ENCODE peak calls at places on chromosome 3, in nine cellular contexts. I is HEK293T, Q is OCI-LY7, S is cardiac fibroblast, B is ACHN, T is brain microvascular endothelial cell, K is Daoy, O is thoracic aorta, M is GM04503. H is an unnamed sample.

GRCh38 chr3:90092994-90093393 is 985.6 kb downstream of the EPHA3 start:
- DNase-seq in I (peak), M (no peak), K (no peak), Q (peak), O (no peak), T (peak), S (peak), B (peak), H (no peak)

GRCh38 chr3:194910414-194910979 is 224.8 kb downstream of the FAM43A start:
- DNase-seq in S (no peak), K (no peak), O (no peak), M (no peak), B (no peak), Q (peak), I (no peak), T (no peak), H (no peak)

GRCh38 chr3:127652246-127652995 is 20.3 kb upstream of the ABTB1 start:
- DNase-seq in B (peak), S (peak), I (peak), O (no peak), K (peak), M (no peak), Q (peak), T (peak), H (peak)

GRCh38 chr3:169458752-169459151 is 204.8 kb downstream of the MECOM start:
- DNase-seq in B (no peak), K (no peak), S (no peak), Q (no peak), T (no peak), I (no peak), O (no peak), M (no peak), H (no peak)

GRCh38 chr3:79587150-79587549 is 180.6 kb downstream of the ROBO1 start:
- DNase-seq in S (no peak), M (no peak), Q (no peak), I (no peak), T (no peak), O (no peak), B (no peak), K (no peak), H (no peak)

GRCh38 chr3:67719333-67719732 is 64.9 kb upstream of the SUCLG2 start:
- DNase-seq in K (no peak), M (no peak), S (peak), O (no peak), Q (no peak), T (peak), B (no peak), I (no peak), H (peak)

GRCh38 chr3:48267782-48268181 is 26.9 kb downstream of the ZNF589 start:
- DNase-seq in M (no peak), B (no peak), S (no peak), K (no peak), O (no peak), I (no peak), Q (no peak), T (no peak), H (peak)

GRCh38 chr3:146543461-146544012 is 870 bp downstream of the PLSCR1 start:
- DNase-seq in S (peak), I (no peak), M (no peak), K (peak), O (no peak), T (no peak), Q (peak), B (peak), H (peak)

H was measured in lung microvascular endothelial cell.